ENCODE peak calls at places on chromosome 1, in five cellular contexts. P is IMR-90, A is mesendoderm, H is H1, T is neuronal stem cell. D is an unnamed sample.

GRCh38 chr1:107093385-107093784 is 36.9 kb downstream of the PRMT6 start:
- DNase-seq in H (no peak), P (no peak), T (no peak), A (no peak), D (no peak)

GRCh38 chr1:5554111-5554510 is 438.1 kb downstream of the NPHP4 start:
- DNase-seq in T (no peak), P (no peak), A (no peak), H (no peak), D (no peak)

GRCh38 chr1:27660300-27660837 is 11.6 kb downstream of the IFI6 start:
- DNase-seq in H (no peak), A (no peak), P (no peak), T (no peak), D (no peak)

GRCh38 chr1:76595024-76595423 is 272.3 kb upstream of the ST6GALNAC5 start:
- DNase-seq in T (no peak), P (no peak), H (no peak), A (peak; percentile 64), D (no peak)

GRCh38 chr1:148308832-148309458 is 156.9 kb upstream of the NBPF11 start:
- DNase-seq in A (peak; percentile 83), T (no peak), P (no peak), H (peak; percentile 75), D (no peak)

GRCh38 chr1:230858918-230859819 is 9.2 kb downstream of the C1orf198 start:
- DNase-seq in P (peak; percentile 84), H (no peak), T (no peak), A (peak; percentile 74), D (no peak)

GRCh38 chr1:174021611-174022079 is 512 bp downstream of the RC3H1 start:
- DNase-seq in P (peak; percentile 35), T (peak; percentile 56), A (peak; percentile 83), H (peak; percentile 75), D (peak; percentile 61)

GRCh38 chr1:196043268-196043667 is 565.0 kb downstream of the KCNT2 start:
- DNase-seq in H (no peak), P (no peak), T (no peak), A (no peak), D (no peak)

GRCh38 chr1:192235127-192235526 is 76.9 kb downstream of the RGS18 start:
- DNase-seq in P (peak; percentile 49), T (no peak), A (no peak), H (no peak), D (no peak)

GRCh38 chr1:11174271-11174942 is 14.7 kb upstream of the ANGPTL7 start:
- DNase-seq in T (no peak), P (no peak), H (no peak), A (no peak), D (no peak)

GRCh38 chr1:225835752-225836151 is 25.8 kb downstream of the EPHX1 start:
- DNase-seq in T (no peak), H (no peak), A (no peak), P (peak; percentile 17), D (no peak)

GRCh38 chr1:153495536-153495935 is 35.1 kb upstream of the S100A7 start:
- DNase-seq in A (no peak), T (no peak), H (no peak), P (no peak), D (no peak)

GRCh38 chr1:175133693-175134435 is 58.7 kb downstream of the KIAA0040 start:
- DNase-seq in T (no peak), H (no peak), P (no peak), A (no peak), D (no peak)

GRCh38 chr1:170261669-170262068 is 115.9 kb downstream of the NTMT2 start:
- DNase-seq in A (no peak), T (no peak), P (peak; percentile 6), H (no peak), D (no peak)

GRCh38 chr1:160795951-160796383 is at the start of gene LY9:
- DNase-seq in A (no peak), T (no peak), H (no peak), P (no peak), D (no peak)

GRCh38 chr1:11462224-11462923 is 16.6 kb upstream of the DISP3 start:
- DNase-seq in T (no peak), H (no peak), P (no peak), A (no peak), D (no peak)

GRCh38 chr1:110433803-110434202 is 17.1 kb upstream of the PROK1 start:
- DNase-seq in H (peak; percentile 66), P (peak; percentile 20), T (peak; percentile 40), A (peak; percentile 96), D (peak; percentile 79)

GRCh38 chr1:165612062-165612461 is 19.0 kb upstream of the MGST3 start:
- DNase-seq in H (no peak), A (no peak), T (no peak), P (no peak), D (no peak)

GRCh38 chr1:230501242-230501641 is 75.1 kb upstream of the PGBD5 start:
- DNase-seq in A (no peak), H (no peak), T (no peak), P (no peak), D (no peak)

GRCh38 chr1:53411541-53412152 is 47.6 kb upstream of the DMRTB1 start:
- DNase-seq in P (peak; percentile 25), H (peak; percentile 32), T (no peak), A (no peak), D (no peak)

GRCh38 chr1:224554620-224555259 is 61.4 kb upstream of the CNIH3 start:
- DNase-seq in H (no peak), A (no peak), T (no peak), P (no peak), D (no peak)

GRCh38 chr1:83901547-83902155 is 97.3 kb downstream of the TTLL7 start:
- DNase-seq in P (peak; percentile 93), T (no peak), H (no peak), A (no peak), D (no peak)

GRCh38 chr1:47172782-47173181 is 17.1 kb downstream of the PDZK1IP1 start:
- DNase-seq in H (no peak), T (no peak), A (no peak), P (no peak), D (no peak)

GRCh38 chr1:36088577-36089392 is at the start of gene ADPRS:
- DNase-seq in A (peak; percentile 93), H (peak; percentile 96), P (peak; percentile 89), T (peak; percentile 87), D (peak; percentile 92)

GRCh38 chr1:31586376-31587327 is 10.3 kb downstream of the TINAGL1 start:
- DNase-seq in P (no peak), H (peak; percentile 50), T (no peak), A (no peak), D (no peak)

DNA sequence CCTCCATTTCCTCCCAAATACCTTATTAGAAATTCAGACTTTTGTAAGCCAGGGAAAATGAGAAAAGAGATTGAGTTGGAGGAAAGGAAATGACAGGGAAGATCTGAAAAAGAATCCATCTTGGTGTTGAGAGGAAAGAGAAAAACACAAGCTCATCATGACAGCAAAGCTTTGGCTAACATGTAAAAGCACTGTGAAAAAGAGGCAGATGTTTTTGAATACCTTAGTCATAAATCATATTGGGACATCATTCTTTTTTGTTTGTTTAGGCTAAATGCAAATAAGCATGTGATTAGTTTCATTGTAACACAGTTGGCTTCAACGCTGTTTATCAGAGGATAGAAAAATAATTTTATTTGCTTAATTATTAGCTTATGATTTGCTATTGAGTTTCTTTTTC is 64.6 kb downstream of the LHX8 start:
- DNase-seq in H (no peak), P (no peak), A (no peak), T (no peak), D (no peak)
- H3K4ac ChIP-seq in H (no peak overlapping the region), P (no peak overlapping the region), A (no peak overlapping the region), T (no peak overlapping the region), D (no peak overlapping the region)

GRCh38 chr1:214326406-214326805 is 45.4 kb downstream of the SMYD2 start:
- DNase-seq in A (no peak), P (no peak), T (no peak), H (no peak), D (no peak)

GRCh38 chr1:214325401-214325800 is 44.4 kb downstream of the SMYD2 start:
- DNase-seq in P (no peak), H (peak; percentile 17), T (no peak), A (no peak), D (no peak)

GRCh38 chr1:214329456-214330220 is 48.7 kb downstream of the SMYD2 start:
- DNase-seq in T (no peak), P (no peak), A (no peak), H (no peak), D (no peak)

GRCh38 chr1:214328770-214329455 is 48.0 kb downstream of the SMYD2 start:
- DNase-seq in A (peak; percentile 86), H (peak; percentile 87), P (peak; percentile 81), T (peak; percentile 74), D (peak; percentile 86)

DNA sequence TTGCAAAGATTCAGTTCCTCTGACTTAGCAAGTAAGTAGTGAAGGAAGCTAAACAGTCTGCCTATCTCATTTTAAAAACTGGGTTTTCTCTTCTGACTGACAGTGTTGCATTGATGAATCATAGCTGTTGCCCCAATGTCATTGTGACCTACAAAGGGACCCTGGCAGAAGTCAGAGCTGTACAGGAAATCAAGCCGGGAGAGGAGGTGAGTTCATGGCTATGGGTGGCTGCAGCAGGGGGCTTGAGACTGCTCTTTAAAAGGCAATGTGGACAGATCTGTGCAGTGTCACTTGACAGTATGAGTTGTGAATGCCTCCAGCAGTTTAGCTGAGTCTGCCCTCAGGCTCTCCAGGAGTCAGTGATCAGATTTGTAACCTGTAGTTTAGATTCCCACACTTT is 46.6 kb downstream of the SMYD2 start:
- DNase-seq in H (no peak), P (no peak), A (no peak), T (no peak), D (no peak)
- H3K4ac ChIP-seq in H (no peak overlapping the region), P (no peak overlapping the region), A (no peak overlapping the region), T (no peak overlapping the region), D (no peak overlapping the region)

DNA sequence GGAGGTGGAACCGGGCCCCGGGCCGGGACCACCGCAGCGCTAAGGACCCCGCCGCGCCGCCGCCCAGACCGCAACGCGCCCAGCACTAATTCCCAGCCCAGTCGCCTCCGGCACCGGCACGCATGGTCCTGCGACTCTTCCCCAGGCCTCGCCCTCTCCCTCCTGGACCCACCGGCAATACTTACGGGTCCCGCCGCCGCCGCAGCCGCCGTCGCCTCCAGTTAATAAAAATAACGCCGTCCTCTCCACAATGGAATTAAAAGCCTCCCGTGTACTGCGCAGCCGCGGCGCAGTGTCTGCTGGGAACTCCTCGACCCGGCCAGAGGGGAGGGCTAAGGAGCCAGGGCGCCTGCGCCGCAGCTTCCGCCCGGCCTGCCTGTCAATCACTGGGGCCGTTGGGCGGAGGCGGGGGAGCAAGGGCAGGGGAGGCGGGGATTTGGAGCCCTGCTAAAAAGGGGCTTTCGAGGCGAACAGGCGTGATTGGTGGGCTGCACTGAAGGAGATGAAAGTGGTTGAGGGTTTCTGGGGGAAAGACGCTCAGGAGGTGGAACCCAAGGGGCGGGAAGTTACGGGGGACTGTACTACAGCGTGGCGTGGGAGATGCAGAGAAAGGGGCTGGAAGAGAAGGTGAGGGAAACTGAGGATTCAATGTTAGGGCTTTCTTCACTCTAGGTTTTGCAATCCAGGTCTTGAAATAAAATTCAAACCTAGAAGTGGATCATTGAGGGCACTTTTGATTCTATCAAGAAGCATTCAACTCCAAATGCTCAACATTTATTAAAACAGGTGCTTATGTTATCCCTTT is at the start of gene ZNF281:
- DNase-seq in H (peak; percentile 98), T (peak; percentile 95), A (peak; percentile 98), P (peak; percentile 90), D (peak; percentile 99)
- H3K4ac ChIP-seq in H (peak within 1 kb of the TSS; percentile 83), T (no peak within 1 kb of the TSS), A (peak within 1 kb of the TSS; percentile 49), P (peak within 1 kb of the TSS; percentile 99), D (peak within 1 kb of the TSS; percentile 75)

DNA sequence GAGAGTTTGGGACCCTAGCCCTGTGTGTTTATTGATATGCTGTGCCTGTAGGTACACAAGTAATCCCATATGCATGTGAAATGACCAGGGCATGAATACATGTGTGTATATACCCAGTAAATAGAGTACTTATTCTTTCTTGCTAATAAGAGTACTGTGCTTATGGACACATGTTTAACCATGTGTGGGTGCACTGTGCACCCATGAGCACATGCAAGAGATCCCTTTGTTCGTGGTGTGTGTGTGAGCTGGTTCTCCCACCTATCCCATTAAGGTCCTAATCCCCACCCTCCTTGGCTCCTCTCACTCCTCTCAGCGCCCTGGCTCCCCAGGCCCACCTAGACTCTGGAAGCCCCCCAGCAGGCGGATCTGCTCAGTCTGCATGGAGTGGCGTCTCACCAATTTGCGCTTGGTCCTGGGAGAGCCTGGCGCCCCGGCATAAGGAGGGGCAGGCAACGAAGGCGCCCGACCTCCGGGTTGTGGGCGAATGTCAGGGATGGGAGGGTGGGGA is 2.2 kb upstream of the LIX1L start:
- DNase-seq in T (no peak), H (no peak), A (no peak), P (no peak), D (no peak)
- H3K4ac ChIP-seq in T (no peak overlapping the region), H (no peak overlapping the region), A (no peak overlapping the region), P (peak overlapping the region; percentile 12), D (no peak overlapping the region)